ENCODE peak calls at places on chromosomes 1 and 21, in six cellular contexts. W is heart right ventricle, V is foreskin fibroblast, B is pancreas, A is cardiac fibroblast, H is left ventricle myocardium inferior. D is an unnamed sample.
A peak's percentile ranks its signal among the peaks of the same experiment; 100 is the strongest.

GRCh38 chr21:28444131-28444530 is 548.5 kb downstream of the LTN1 start:
- DNase-seq in A (peak; percentile 46), H (no peak), V (no peak), W (no peak), B (no peak), D (no peak)

GRCh38 chr21:21383126-21383525 is 384.9 kb downstream of the NCAM2 start:
- DNase-seq in A (peak; percentile 18), H (no peak), W (no peak), B (no peak), V (no peak), D (no peak)

GRCh38 chr1:160629286-160630210 is 17.3 kb downstream of the SLAMF1 start:
- DNase-seq in A (no peak), V (no peak), B (no peak), W (peak; percentile 35), H (peak; percentile 40), D (no peak)

GRCh38 chr1:22494144-22494543 is 42.5 kb downstream of the ZBTB40 start:
- DNase-seq in V (no peak), A (no peak), W (no peak), H (no peak), B (no peak), D (no peak)

GRCh38 chr1:207845109-207845508 is 65.8 kb downstream of the CD34 start:
- DNase-seq in B (no peak), W (no peak), A (no peak), V (no peak), H (no peak), D (no peak)

GRCh38 chr1:147272042-147272441 is 29.6 kb downstream of the CHD1L start:
- DNase-seq in H (no peak), A (no peak), W (no peak), V (no peak), B (no peak), D (no peak)

GRCh38 chr1:164774819-164775654 is 216.1 kb downstream of the PBX1 start:
- DNase-seq in W (no peak), A (no peak), B (peak; percentile 86), V (no peak), H (no peak), D (no peak)

GRCh38 chr21:43192501-43193081 is 23.8 kb downstream of the CRYAA start:
- DNase-seq in B (no peak), A (no peak), V (no peak), W (no peak), H (no peak), D (no peak)

GRCh38 chr1:61914823-61915482 is 172.7 kb downstream of the PATJ start:
- DNase-seq in A (no peak), B (no peak), V (no peak), W (no peak), H (no peak), D (no peak)

GRCh38 chr1:21124846-21125245 is 51.9 kb downstream of the EIF4G3 start:
- DNase-seq in B (no peak), W (no peak), V (peak; percentile 41), H (no peak), A (no peak), D (no peak)

GRCh38 chr1:23427550-23427949 is 3.0 kb upstream of the TCEA3 start:
- DNase-seq in W (no peak), B (no peak), H (no peak), V (no peak), A (no peak), D (no peak)

GRCh38 chr1:184974086-184974836 is at the start of gene NIBAN1:
- DNase-seq in V (no peak), H (peak; percentile 78), W (peak; percentile 73), A (peak; percentile 71), B (peak; percentile 71), D (no peak)

GRCh38 chr1:212315184-212315583 is 30.0 kb downstream of the PPP2R5A start:
- DNase-seq in W (no peak), B (no peak), V (no peak), A (no peak), H (no peak), D (no peak)

GRCh38 chr21:28253971-28254370 is 738.7 kb downstream of the LTN1 start:
- DNase-seq in V (peak; percentile 65), W (no peak), B (no peak), H (no peak), A (peak; percentile 32), D (no peak)

GRCh38 chr1:68378296-68379084 is 71.3 kb downstream of the RPE65 start:
- DNase-seq in A (no peak), W (no peak), B (no peak), H (no peak), V (peak; percentile 65), D (no peak)

GRCh38 chr1:17279001-17279830 is 28.8 kb upstream of the PADI4 start:
- DNase-seq in W (no peak), B (peak; percentile 92), H (no peak), V (no peak), A (no peak), D (no peak)

GRCh38 chr1:12525311-12526181 is 92.5 kb downstream of the DHRS3 start:
- DNase-seq in B (peak; percentile 83), W (no peak), V (no peak), H (peak; percentile 35), A (peak; percentile 56), D (no peak)

GRCh38 chr1:7859406-7859805 is 6.5 kb upstream of the UTS2 start:
- DNase-seq in H (no peak), V (no peak), A (no peak), B (no peak), W (no peak), D (no peak)

GRCh38 chr1:7857951-7858350 is 5.1 kb upstream of the UTS2 start:
- DNase-seq in H (no peak), V (no peak), B (no peak), A (no peak), W (no peak), D (no peak)

GRCh38 chr1:7856345-7856744 is 3.5 kb upstream of the UTS2 start:
- DNase-seq in V (peak; percentile 7), B (no peak), H (no peak), A (peak; percentile 10), W (no peak), D (no peak)

GRCh38 chr1:7860130-7860529 is 7.3 kb upstream of the UTS2 start:
- DNase-seq in H (no peak), B (no peak), A (no peak), V (no peak), W (no peak), D (no peak)

GRCh38 chr1:7857000-7857399 is 4.1 kb upstream of the UTS2 start:
- DNase-seq in B (no peak), A (no peak), V (no peak), H (no peak), W (no peak), D (no peak)
- H3K4me3 ChIP-seq in B (no peak overlapping the region), A (no peak overlapping the region), V (no peak overlapping the region), H (no peak overlapping the region), W (no peak overlapping the region), D (no peak overlapping the region)

GRCh38 chr1:193275773-193276172 is 89.4 kb upstream of the B3GALT2 start:
- DNase-seq in V (no peak), W (no peak), A (no peak), H (no peak), B (no peak), D (no peak)
- TF ChIP-seq CTCF in V (no peak), W (no peak), A (no peak), H (no peak), B (no peak), D (no peak)

GRCh38 chr1:52929019-52929418 is 1.9 kb downstream of the SCP2 start:
- DNase-seq in W (no peak), H (no peak), B (no peak), V (no peak), A (no peak), D (no peak)
- H3K4me3 ChIP-seq in W (no peak overlapping the region), H (no peak overlapping the region), B (no peak overlapping the region), V (no peak overlapping the region), A (no peak overlapping the region), D (no peak overlapping the region)

GRCh38 chr21:33917421-33917820 is 1.8 kb upstream of the ATP5PO start:
- DNase-seq in A (no peak), H (no peak), W (no peak), V (no peak), B (no peak), D (no peak)

GRCh38 chr21:33914188-33914587 is 1.4 kb downstream of the ATP5PO start:
- DNase-seq in H (no peak), W (no peak), V (no peak), B (no peak), A (no peak), D (no peak)

GRCh38 chr21:33909756-33910155 is 5.8 kb downstream of the ATP5PO start:
- DNase-seq in A (no peak), V (no peak), B (no peak), H (no peak), W (no peak), D (no peak)

GRCh38 chr21:33916200-33916567 is 580 bp upstream of the ATP5PO start:
- DNase-seq in B (no peak), V (no peak), A (no peak), H (no peak), W (no peak), D (no peak)

DNA sequence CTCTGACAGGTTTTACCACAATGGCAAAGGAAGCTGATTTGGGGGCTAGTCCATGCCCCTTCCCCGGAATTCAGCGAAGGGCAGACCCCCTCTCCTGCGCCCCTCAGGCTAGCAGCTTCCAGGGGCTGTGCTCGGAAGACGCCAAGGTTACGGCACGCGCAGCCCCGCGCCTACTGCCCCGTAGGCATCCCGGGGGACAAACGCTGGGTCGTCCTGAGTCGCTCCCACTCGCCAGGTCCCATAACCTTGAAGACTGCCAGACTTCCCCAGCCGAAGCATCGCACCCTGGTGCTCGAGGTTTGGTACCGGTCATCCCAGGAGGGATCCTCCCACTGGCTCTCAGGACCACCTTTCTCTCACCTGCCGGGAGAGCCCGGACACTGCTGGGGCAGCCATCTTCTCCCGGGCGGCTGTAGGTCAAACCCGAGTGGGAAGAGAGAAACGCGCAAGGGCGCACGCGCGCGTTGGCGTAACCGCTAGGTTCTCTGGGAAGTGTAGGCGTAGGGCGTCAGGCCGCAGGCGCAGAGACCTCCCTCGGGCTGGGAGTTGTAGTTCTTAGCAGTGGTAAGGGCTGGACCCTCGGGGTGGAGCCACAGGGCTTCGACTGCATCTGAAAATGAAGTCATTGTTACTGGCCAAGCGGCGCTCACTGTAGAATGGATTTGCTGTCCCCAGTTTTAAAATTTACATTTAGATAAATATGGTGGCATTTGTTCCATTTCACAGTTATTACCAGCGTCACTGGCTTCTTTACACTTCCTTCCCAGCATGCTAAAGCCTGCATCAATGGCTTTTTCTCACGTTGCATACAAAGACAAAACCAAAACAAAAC is at the start of gene ATP5PO:
- DNase-seq in V (peak; percentile 98), B (peak; percentile 96), H (peak; percentile 98), W (peak; percentile 98), A (peak; percentile 98), D (peak; percentile 96)
- TF ChIP-seq CTCF in V (no peak), B (no peak), H (no peak), W (no peak), A (no peak), D (no peak)

GRCh38 chr1:1063945-1064831 is 9.9 kb downstream of the RNF223 start:
- DNase-seq in A (peak; percentile 81), B (peak; percentile 56), W (peak; percentile 70), H (peak; percentile 52), V (peak; percentile 68), D (peak; percentile 37)
- H3K4me3 ChIP-seq in A (no peak overlapping the region), B (peak overlapping the region; percentile 20), W (no peak overlapping the region), H (no peak overlapping the region), V (no peak overlapping the region), D (no peak overlapping the region)

GRCh38 chr1:166300767-166301166 is 134.0 kb upstream of the FAM78B start:
- DNase-seq in B (no peak), V (no peak), A (no peak), W (no peak), H (no peak), D (no peak)
- TF ChIP-seq CTCF in B (no peak), V (no peak), A (no peak), W (no peak), H (no peak), D (no peak)

D was measured in HFF-Myc.